ENCODE peak calls at places on chromosomes 7 and 10, in six cellular contexts. J, B, F, O, V and K are unnamed samples.
A peak's percentile ranks its signal among the peaks of the same experiment; 100 is the strongest.

GRCh38 chr10:76302936-76303656 is 871.7 kb downstream of the LRMDA start:
- DNase-seq in O (no peak), B (no peak), J (no peak), V (no peak), F (no peak), K (peak; percentile 53)

GRCh38 chr7:116101709-116102108 is 71.1 kb upstream of the TFEC start:
- DNase-seq in B (no peak), V (no peak), O (no peak), J (no peak), F (no peak), K (peak; percentile 49)

GRCh38 chr7:101953248-101953819 is 135.9 kb downstream of the CUX1 start:
- DNase-seq in J (no peak), B (no peak), F (no peak), O (peak; percentile 50), V (no peak), K (peak; percentile 82)

GRCh38 chr7:84176716-84177115 is 17.9 kb downstream of the SEMA3A start:
- DNase-seq in J (no peak), V (no peak), F (no peak), B (no peak), O (no peak), K (no peak)

GRCh38 chr7:113314594-113314993 is 196.2 kb upstream of the SMIM30 start:
- DNase-seq in V (no peak), J (no peak), B (no peak), O (no peak), F (no peak), K (no peak)

GRCh38 chr7:39453743-39454355 is 112.4 kb upstream of the YAE1 start:
- DNase-seq in J (peak; percentile 61), B (no peak), O (peak; percentile 27), V (peak; percentile 56), F (peak; percentile 70), K (peak; percentile 30)

GRCh38 chr7:83819911-83820310 is 171.0 kb upstream of the SEMA3E start:
- DNase-seq in J (peak; percentile 4), F (no peak), V (no peak), B (no peak), O (no peak), K (peak; percentile 3)

GRCh38 chr10:24251547-24251946 is 42.6 kb downstream of the KIAA1217 start:
- DNase-seq in J (no peak), F (no peak), B (no peak), O (no peak), V (no peak), K (no peak)

GRCh38 chr10:93379366-93380042 is 102.6 kb downstream of the MYOF start:
- DNase-seq in B (no peak), F (no peak), J (no peak), O (no peak), V (no peak), K (peak; percentile 91)

GRCh38 chr10:71600856-71601255 is 118.7 kb downstream of the C10orf105 start:
- DNase-seq in F (no peak), J (no peak), O (no peak), B (no peak), V (no peak), K (peak; percentile 91)

GRCh38 chr7:10122573-10123100 is 851.0 kb upstream of the PHF14 start:
- DNase-seq in V (peak; percentile 33), O (no peak), F (peak; percentile 8), J (no peak), B (no peak), K (no peak)

GRCh38 chr10:27223964-27224363 is 16.6 kb downstream of the ACBD5 start:
- DNase-seq in J (peak; percentile 73), O (peak; percentile 8), B (no peak), F (peak; percentile 26), V (peak; percentile 5), K (peak; percentile 39)

GRCh38 chr7:105808703-105809590 is 67.5 kb downstream of the ATXN7L1 start:
- DNase-seq in V (no peak), J (peak; percentile 18), O (peak; percentile 96), B (peak; percentile 63), F (no peak), K (peak; percentile 55)

GRCh38 chr10:97683556-97684357 is 3.3 kb downstream of the AVPI1 start:
- DNase-seq in B (peak; percentile 57), F (no peak), V (no peak), O (no peak), J (peak; percentile 40), K (peak; percentile 45)

GRCh38 chr7:40429821-40430220 is 295.0 kb downstream of the SUGCT start:
- DNase-seq in F (no peak), O (no peak), J (no peak), V (no peak), B (no peak), K (no peak)

GRCh38 chr7:40827217-40828085 is 692.6 kb downstream of the SUGCT start:
- DNase-seq in B (no peak), J (no peak), F (no peak), O (no peak), V (peak; percentile 5), K (peak; percentile 59)

GRCh38 chr10:528173-529165 is 161.0 kb downstream of the DIP2C start:
- DNase-seq in V (no peak), O (no peak), J (no peak), B (no peak), F (no peak), K (no peak)

GRCh38 chr10:15545884-15546283 is 173.8 kb downstream of the ITGA8 start:
- DNase-seq in O (no peak), F (no peak), J (no peak), V (no peak), B (no peak), K (no peak)

GRCh38 chr7:67962863-67963262 is 966.2 kb downstream of the TYW1 start:
- DNase-seq in J (no peak), O (no peak), V (no peak), F (no peak), B (no peak), K (no peak)

GRCh38 chr10:79072994-79073654 is 4.4 kb downstream of the ZMIZ1 start:
- DNase-seq in J (no peak), O (no peak), B (no peak), V (no peak), F (no peak), K (no peak)

GRCh38 chr7:82442492-82443043 is 1.0 kb downstream of the CACNA2D1 start:
- DNase-seq in J (peak; percentile 38), F (peak; percentile 22), O (no peak), B (no peak), V (no peak), K (peak; percentile 39)

GRCh38 chr7:157875230-157876179 is 538.7 kb downstream of the DNAJB6 start:
- DNase-seq in V (peak; percentile 62), J (peak; percentile 38), B (no peak), F (no peak), O (no peak), K (no peak)
- TF ChIP-seq CTCF in V (peak; percentile 78), J (peak; percentile 53), B (peak; percentile 59), F (no peak), O (no peak), K (peak; percentile 40)

GRCh38 chr10:12349628-12350166 is 350 bp downstream of the CAMK1D start:
- DNase-seq in B (no peak), F (no peak), J (no peak), V (no peak), O (no peak), K (no peak)

GRCh38 chr10:12348341-12348869 is 942 bp upstream of the CAMK1D start:
- DNase-seq in O (no peak), J (no peak), F (no peak), V (no peak), B (no peak), K (no peak)

GRCh38 chr10:12350925-12351324 is 1.6 kb downstream of the CAMK1D start:
- DNase-seq in V (no peak), F (no peak), O (no peak), J (no peak), B (no peak), K (no peak)

GRCh38 chr10:12350167-12350872 is 973 bp downstream of the CAMK1D start:
- DNase-seq in V (peak; percentile 6), F (peak; percentile 28), B (peak; percentile 66), O (no peak), J (peak; percentile 52), K (peak; percentile 49)

DNA sequence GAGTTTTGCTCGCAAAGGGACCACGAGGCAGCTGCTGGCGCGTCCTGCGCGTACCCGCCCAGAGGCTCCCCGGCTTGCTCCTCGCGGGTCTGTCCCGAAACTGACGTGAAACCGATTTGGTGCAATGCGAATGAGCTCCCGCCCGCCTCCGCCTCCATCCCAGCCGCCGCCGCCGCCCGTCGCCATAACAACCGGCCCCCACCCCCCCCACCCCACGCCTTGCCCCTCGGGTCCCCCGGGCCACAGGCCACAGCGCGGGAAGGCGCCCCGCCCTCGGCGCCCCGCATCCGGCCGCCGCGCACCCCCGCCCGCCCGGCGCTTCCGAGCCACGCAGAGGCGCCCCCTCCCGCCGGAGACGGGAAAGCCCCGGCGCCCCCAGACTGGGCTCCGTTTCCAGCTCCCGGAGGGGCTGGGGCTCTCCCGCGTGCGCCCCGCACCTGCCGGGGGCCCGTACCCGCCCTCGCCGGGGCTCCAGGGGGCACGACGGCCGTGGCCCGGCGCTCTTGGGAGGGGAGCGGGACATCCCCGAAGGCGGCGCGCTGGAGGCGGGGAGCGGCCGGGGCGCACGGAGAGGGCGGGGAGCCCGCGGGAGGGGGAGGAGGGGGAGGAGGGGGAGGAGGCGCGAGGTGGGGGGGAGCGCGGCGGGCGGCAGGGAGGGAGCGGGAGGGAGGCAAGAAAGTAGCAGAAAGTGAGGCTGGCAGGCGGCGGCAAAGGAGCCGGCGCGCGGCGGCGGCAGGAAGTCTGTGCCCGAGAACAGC is at the start of gene CAMK1D:
- DNase-seq in B (peak; percentile 90), F (peak; percentile 67), V (peak; percentile 58), J (peak; percentile 74), O (no peak), K (peak; percentile 85)
- TF ChIP-seq CTCF in B (peak; percentile 24), F (no peak), V (peak; percentile 46), J (peak; percentile 59), O (peak; percentile 29), K (peak; percentile 32)

GRCh38 chr10:59388577-59388976 is 26.2 kb upstream of the FAM13C start:
- DNase-seq in O (no peak), B (no peak), J (no peak), F (no peak), V (no peak), K (no peak)
- TF ChIP-seq CTCF in O (no peak), B (no peak), J (no peak), F (no peak), V (no peak), K (peak; percentile 1)

DNA sequence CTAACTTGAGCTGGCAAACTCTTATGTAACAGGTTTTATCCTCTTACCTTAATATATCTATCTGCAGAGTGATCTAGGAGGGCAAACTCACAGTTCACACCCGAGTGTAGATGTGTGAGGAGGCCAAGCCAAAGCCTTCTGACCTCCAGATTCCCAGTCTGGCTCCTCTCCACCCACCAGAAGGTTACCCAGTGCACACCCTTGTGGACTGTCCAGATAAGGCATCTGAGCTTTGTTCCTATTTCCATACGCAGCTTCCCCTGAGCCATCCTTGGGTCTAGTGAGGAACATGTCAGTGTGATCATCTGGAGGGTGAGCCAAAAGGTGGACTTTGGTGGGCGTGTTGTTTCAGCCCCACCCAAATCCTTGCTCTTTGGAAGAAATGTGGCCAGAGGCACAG is 203.0 kb upstream of the MEOX2 start:
- DNase-seq in B (no peak), O (no peak), F (peak; percentile 46), J (peak; percentile 39), V (no peak), K (no peak)
- TF ChIP-seq CTCF in B (peak; percentile 43), O (no peak), F (peak; percentile 47), J (no peak), V (peak; percentile 36), K (peak; percentile 19)